ENCODE peak calls at places on chromosomes 13 and 19, in nine cellular contexts. G is Panc1, V is left ventricle myocardium inferior, R is IMR-90, T is AG04450, B is ovary, Q is psoas muscle, C is transverse colon, I is endothelial cell. X is an unnamed sample.

GRCh38 chr13:101869553-101869952 is 417.1 kb downstream of the ITGBL1 start:
- DNase-seq in G (no peak), V (no peak), R (peak), T (no peak), B (no peak), Q (no peak), C (no peak), I (no peak), X (peak)

GRCh38 chr13:43676320-43676719 is 110.5 kb downstream of the ENOX1 start:
- DNase-seq in G (no peak), V (no peak), R (no peak), T (no peak), B (no peak), Q (no peak), C (no peak), I (no peak), X (no peak)

GRCh38 chr13:74751739-74752138 is 617.5 kb upstream of the KLF12 start:
- DNase-seq in G (no peak), V (no peak), R (no peak), T (no peak), B (peak), Q (no peak), C (no peak), I (no peak), X (no peak)

GRCh38 chr13:113526466-113527220 is 36.1 kb upstream of the DCUN1D2 start:
- DNase-seq in G (no peak), V (no peak), R (no peak), T (no peak), B (no peak), Q (no peak), C (no peak), I (no peak), X (no peak)

GRCh38 chr13:32001392-32001768 is 30.2 kb upstream of the FRY start:
- DNase-seq in G (no peak), V (peak), R (peak), T (no peak), B (no peak), Q (no peak), C (no peak), I (peak), X (peak)

GRCh38 chr19:18464646-18465045 is 26.7 kb upstream of the ISYNA1 start:
- DNase-seq in G (no peak), V (peak), R (peak), T (peak), B (peak), Q (peak), C (peak), I (no peak), X (peak)

GRCh38 chr19:1068111-1069001 is 1.4 kb downstream of the ARHGAP45 start:
- DNase-seq in G (no peak), V (peak), R (no peak), T (no peak), B (peak), Q (peak), C (peak), I (no peak), X (no peak)

GRCh38 chr19:42420055-42420544 is 7.1 kb downstream of the LIPE start:
- DNase-seq in G (no peak), V (no peak), R (peak), T (no peak), B (peak), Q (no peak), C (peak), I (peak), X (no peak)

GRCh38 chr19:866769-867300 is 7.4 kb downstream of the CFD start:
- DNase-seq in G (no peak), V (no peak), R (no peak), T (no peak), B (no peak), Q (no peak), C (no peak), I (no peak), X (no peak)

GRCh38 chr13:93977986-93978385 is 501.5 kb downstream of the DCT start:
- DNase-seq in G (no peak), V (no peak), R (no peak), T (no peak), B (no peak), Q (no peak), C (no peak), I (no peak), X (no peak)

GRCh38 chr13:54705738-54706137 is 1677.1 kb downstream of the OLFM4 start:
- DNase-seq in G (no peak), V (no peak), R (no peak), T (no peak), B (no peak), Q (no peak), C (no peak), I (no peak), X (no peak)

GRCh38 chr19:19179548-19180441 is 9.7 kb upstream of the MEF2B start:
- DNase-seq in G (no peak), V (no peak), R (no peak), T (no peak), B (no peak), Q (no peak), C (no peak), I (no peak), X (no peak)

GRCh38 chr19:44050740-44051653 is 839 bp upstream of the ZNF223 start:
- DNase-seq in G (no peak), V (no peak), R (no peak), T (no peak), B (no peak), Q (no peak), C (peak), I (no peak), X (no peak)

GRCh38 chr13:97659602-97660001 is 225.6 kb downstream of the RAP2A start:
- DNase-seq in G (no peak), V (no peak), R (peak), T (peak), B (no peak), Q (no peak), C (no peak), I (peak), X (no peak)

GRCh38 chr13:109971745-109972090 is 185.3 kb upstream of the IRS2 start:
- DNase-seq in G (no peak), V (no peak), R (no peak), T (no peak), B (no peak), Q (no peak), C (no peak), I (no peak), X (no peak)

GRCh38 chr13:114134111-114134943 is 1.9 kb upstream of the RASA3 start:
- DNase-seq in G (no peak), V (no peak), R (no peak), T (no peak), B (no peak), Q (no peak), C (no peak), I (no peak), X (no peak)

GRCh38 chr19:39953915-39954314 is 17.1 kb upstream of the PSMC4 start:
- DNase-seq in G (no peak), V (no peak), R (no peak), T (no peak), B (no peak), Q (no peak), C (no peak), I (no peak), X (no peak)

GRCh38 chr19:16259385-16260159 is 61.9 kb downstream of the AP1M1 start:
- DNase-seq in G (no peak), V (no peak), R (no peak), T (no peak), B (no peak), Q (no peak), C (peak), I (no peak), X (no peak)

GRCh38 chr19:35963514-35963913 is 27.3 kb downstream of the LRFN3 start:
- DNase-seq in G (no peak), V (no peak), R (peak), T (peak), B (peak), Q (no peak), C (no peak), I (peak), X (no peak)

GRCh38 chr13:60509601-60510386 is 112.8 kb downstream of the TDRD3 start:
- DNase-seq in G (no peak), V (no peak), R (peak), T (no peak), B (no peak), Q (no peak), C (no peak), I (no peak), X (no peak)

GRCh38 chr19:5977222-5977784 is 637 bp downstream of the RANBP3 start:
- DNase-seq in G (no peak), V (no peak), R (no peak), T (no peak), B (no peak), Q (no peak), C (no peak), I (no peak), X (no peak)

GRCh38 chr19:41128692-41129091 is 14.5 kb downstream of the CYP2F1 start:
- DNase-seq in G (no peak), V (no peak), R (no peak), T (no peak), B (no peak), Q (no peak), C (no peak), I (no peak), X (no peak)

GRCh38 chr13:51912091-51912490 is 50.3 kb downstream of the CCDC70 start:
- DNase-seq in G (no peak), V (no peak), R (no peak), T (no peak), B (no peak), Q (no peak), C (no peak), I (no peak), X (no peak)

GRCh38 chr19:572891-573825 is 762 bp downstream of the BSG start:
- DNase-seq in G (no peak), V (peak), R (peak), T (no peak), B (peak), Q (peak), C (peak), I (peak), X (no peak)

GRCh38 chr13:22828081-22828480 is 352.7 kb upstream of the SGCG start:
- DNase-seq in G (no peak), V (no peak), R (peak), T (no peak), B (no peak), Q (no peak), C (no peak), I (no peak), X (no peak)

DNA sequence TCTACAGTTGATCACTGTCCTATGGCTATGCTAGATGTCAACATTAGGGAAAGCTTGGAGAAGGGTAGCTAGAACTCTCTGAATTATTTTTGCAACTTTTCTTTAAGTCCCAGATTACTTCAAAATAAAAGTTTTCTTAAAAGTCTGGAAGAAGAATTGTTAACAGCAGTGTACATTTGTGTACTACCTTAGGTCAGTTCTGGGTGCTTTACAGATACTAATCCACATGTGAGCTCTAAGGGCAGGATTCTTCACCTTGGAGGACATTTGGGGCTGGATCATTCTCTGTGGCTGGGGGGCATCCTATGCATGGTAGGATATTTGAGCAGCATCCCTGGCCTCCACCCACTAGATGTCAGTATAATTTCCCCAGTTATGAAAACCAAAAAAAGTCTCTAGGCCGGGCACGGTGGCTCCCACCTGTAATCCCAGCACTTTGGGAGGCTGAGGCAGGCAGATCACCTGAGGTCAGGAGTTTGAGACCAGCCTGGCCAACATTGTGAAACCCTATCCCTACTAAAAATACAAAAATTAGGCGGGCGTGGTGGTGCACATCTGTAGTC is 2.8 kb downstream of the BRME1 start:
- DNase-seq in G (no peak), V (no peak), R (no peak), T (no peak), B (no peak), Q (no peak), C (no peak), I (no peak), X (no peak)
- TF ChIP-seq CTCF in G (no peak), V (peak), R (peak), T (peak), B (no peak), Q (no peak), C (no peak), I (no peak), X (peak)

DNA sequence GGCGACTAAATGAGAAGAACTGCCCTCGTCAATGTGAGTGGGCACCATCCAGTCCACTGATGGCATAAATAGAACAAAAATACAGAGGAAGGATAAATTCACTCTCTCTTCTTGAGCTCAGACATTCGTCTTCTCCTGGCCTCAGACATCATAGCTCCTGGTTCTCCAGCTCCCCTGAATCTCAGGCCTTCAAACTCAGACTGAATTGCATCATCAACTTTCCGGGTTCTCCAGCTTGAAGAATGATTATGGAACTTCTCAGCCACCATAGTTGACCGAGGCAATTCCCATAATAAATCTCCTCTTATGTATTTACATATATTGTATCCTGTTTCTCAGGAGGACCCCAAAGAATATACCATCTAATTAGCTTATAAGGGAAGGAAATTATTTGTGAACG is 55.0 kb upstream of the FNDC3A start:
- DNase-seq in G (no peak), V (no peak), R (no peak), T (no peak), B (no peak), Q (no peak), C (no peak), I (no peak), X (no peak)
- TF ChIP-seq CTCF in G (no peak), V (no peak), R (no peak), T (no peak), B (no peak), Q (no peak), C (no peak), I (no peak), X (no peak)

DNA sequence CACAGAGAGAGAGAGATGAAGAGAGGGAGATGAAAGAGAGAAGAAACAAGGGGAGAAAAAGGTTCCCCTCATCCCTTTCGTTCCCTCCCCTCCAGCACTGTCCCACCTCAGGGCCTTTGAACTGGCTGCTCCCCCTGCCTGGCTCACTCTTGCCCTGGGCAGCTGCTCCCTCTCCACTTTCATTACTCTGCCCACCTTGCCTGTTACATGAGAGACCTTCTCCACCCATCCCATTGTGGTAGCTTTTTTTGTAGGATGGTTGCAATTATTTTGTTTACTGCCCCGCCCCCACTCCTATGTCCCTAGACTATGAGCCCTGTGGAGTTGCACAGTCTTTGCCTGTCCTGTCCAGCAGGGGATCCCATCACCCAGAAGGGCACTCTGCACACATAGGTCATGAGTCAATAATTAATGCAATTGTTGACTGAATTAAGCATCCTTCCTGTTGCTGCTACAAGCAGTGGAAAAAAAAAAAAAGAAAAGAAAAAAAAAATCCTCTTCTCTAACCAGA is 14.1 kb downstream of the C19orf81 start:
- DNase-seq in G (no peak), V (no peak), R (no peak), T (no peak), B (no peak), Q (no peak), C (no peak), I (no peak), X (no peak)
- TF ChIP-seq CTCF in G (no peak), V (no peak), R (peak), T (peak), B (no peak), Q (no peak), C (no peak), I (no peak), X (peak)

DNA sequence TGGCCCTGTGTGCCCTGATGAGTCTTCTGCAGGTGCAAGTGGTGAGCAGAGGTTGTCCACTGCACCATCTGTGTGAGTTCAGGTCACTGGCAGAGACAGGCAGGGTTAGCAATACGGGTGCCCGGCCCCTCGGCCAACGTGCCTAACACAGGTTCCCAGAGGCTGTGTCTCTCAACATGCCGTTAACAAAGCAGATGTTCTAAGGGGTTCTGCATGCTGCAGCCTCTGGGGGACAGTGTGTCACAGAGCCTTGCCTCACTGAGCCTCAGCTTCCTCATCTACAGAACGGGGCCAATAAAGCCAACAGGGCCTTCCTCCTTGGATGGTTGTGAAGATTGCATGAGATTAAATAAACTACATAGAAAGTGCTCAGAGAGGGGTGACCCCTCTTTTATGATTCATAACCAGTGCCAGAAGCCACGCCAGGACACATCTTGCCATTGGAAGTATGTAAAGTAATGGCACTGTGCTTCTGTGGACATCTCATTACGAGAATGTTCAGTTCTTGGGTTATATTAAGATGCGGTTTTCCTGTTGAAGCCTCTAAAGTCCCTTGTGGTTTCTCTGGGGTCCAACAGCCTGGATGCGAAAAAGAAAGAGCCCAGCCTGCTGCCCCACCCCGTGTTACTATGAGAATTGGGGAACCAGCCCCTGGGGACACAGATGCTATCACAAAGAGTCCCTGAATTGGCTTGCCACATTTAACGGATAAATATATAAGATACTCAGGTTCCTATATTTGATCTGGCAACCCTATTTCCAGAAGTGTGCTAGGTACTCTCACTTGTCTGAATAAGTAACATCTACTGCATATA is 11.2 kb upstream of the ARHGEF18 start:
- DNase-seq in G (no peak), V (no peak), R (no peak), T (no peak), B (no peak), Q (no peak), C (peak), I (no peak), X (no peak)
- TF ChIP-seq CTCF in G (no peak), V (no peak), R (no peak), T (no peak), B (no peak), Q (no peak), C (no peak), I (no peak), X (no peak)

GRCh38 chr19:4723465-4724251 is at the start of gene DPP9:
- DNase-seq in G (peak), V (peak), R (peak), T (peak), B (peak), Q (peak), C (peak), I (peak), X (peak)
- TF ChIP-seq CTCF in G (no peak), V (peak), R (peak), T (peak), B (peak), Q (peak), C (peak), I (no peak), X (peak)

GRCh38 chr19:46574533-46574932 is 26.6 kb upstream of the CALM3 start:
- DNase-seq in G (no peak), V (no peak), R (no peak), T (no peak), B (no peak), Q (no peak), C (no peak), I (no peak), X (no peak)

GRCh38 chr19:46573679-46574522 is 27.2 kb upstream of the CALM3 start:
- DNase-seq in G (no peak), V (no peak), R (no peak), T (no peak), B (no peak), Q (no peak), C (no peak), I (no peak), X (no peak)

GRCh38 chr19:46571495-46571894 is 29.6 kb upstream of the CALM3 start:
- DNase-seq in G (no peak), V (no peak), R (no peak), T (no peak), B (no peak), Q (no peak), C (no peak), I (peak), X (no peak)
- TF ChIP-seq CTCF in G (peak), V (no peak), R (peak), T (peak), B (no peak), Q (no peak), C (no peak), I (no peak), X (peak)

DNA sequence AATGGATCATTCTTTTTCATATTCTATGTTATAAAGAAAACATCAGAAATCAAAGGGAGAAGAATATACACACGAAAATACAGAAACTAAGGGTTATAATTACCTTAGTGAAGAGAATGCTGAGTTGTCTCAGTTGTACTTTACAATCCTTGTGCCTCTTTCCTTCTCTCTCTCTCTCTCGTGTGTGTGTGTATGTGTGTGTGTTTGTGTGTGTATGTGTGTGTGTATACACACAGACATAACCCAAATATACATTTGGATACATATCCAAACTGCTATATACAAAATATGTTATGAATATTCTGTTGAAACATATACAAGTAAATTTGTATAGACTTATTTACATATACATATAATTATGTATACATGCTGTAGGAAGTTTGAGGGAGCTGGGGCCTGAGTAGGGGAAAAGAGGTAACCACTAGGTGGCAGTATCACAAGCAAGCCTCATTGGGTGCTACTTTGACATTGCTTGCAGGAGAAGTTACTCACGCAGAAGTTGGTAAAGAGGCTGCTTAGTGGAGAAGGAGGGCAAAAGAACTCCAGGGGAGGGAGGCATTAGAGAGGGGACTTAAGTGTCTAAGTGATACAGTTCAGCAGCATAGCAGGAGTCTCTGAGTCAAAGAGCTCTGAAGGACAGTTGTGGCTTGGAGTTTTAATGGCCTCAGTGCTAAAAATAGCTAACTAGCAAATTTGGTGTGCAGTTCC is 465.1 kb upstream of the PCDH20 start:
- DNase-seq in G (peak), V (no peak), R (peak), T (no peak), B (no peak), Q (no peak), C (no peak), I (peak), X (no peak)
- TF ChIP-seq CTCF in G (peak), V (peak), R (peak), T (peak), B (no peak), Q (no peak), C (no peak), I (peak), X (no peak)

GRCh38 chr19:56132316-56132822 is 8.7 kb upstream of the ZNF444 start:
- DNase-seq in G (no peak), V (no peak), R (peak), T (no peak), B (no peak), Q (no peak), C (no peak), I (no peak), X (peak)
- TF ChIP-seq CTCF in G (no peak), V (no peak), R (no peak), T (no peak), B (no peak), Q (no peak), C (no peak), I (no peak), X (no peak)